ENCODE peak calls at places on chromosomes 6 and 20, in seven cellular contexts. One of them, this sample, is unnamed.

GRCh38 chr20:42294976-42295375 is 676.8 kb upstream of the CHD6 start:
- DNase-seq in Calu3: no peak
- DNase-seq in skeletal muscle cell: no peak
- DNase-seq in fibroblast of pulmonary artery: no peak
- DNase-seq in stimulated activated CD8-positive, alpha-beta memory T cell treated with anti-CD3 and anti-CD28 coated beads, Interleukin-2, amount 100 ng/mL, for 1 hour: no peak
- DNase-seq in T-helper 17 cell: no peak
- DNase-seq in hippocampal formation: no peak
- DNase-seq in this sample: no peak

GRCh38 chr20:49818810-49819209 is 6.2 kb downstream of the SLC9A8 start:
- DNase-seq in Calu3: no peak
- DNase-seq in skeletal muscle cell: no peak
- DNase-seq in fibroblast of pulmonary artery: no peak
- DNase-seq in stimulated activated CD8-positive, alpha-beta memory T cell treated with anti-CD3 and anti-CD28 coated beads, Interleukin-2, amount 100 ng/mL, for 1 hour: no peak
- DNase-seq in T-helper 17 cell: no peak
- DNase-seq in hippocampal formation: no peak
- DNase-seq in this sample: no peak

GRCh38 chr20:47700327-47700726 is 85.0 kb downstream of the SULF2 start:
- DNase-seq in Calu3: no peak
- DNase-seq in skeletal muscle cell: no peak
- DNase-seq in fibroblast of pulmonary artery: no peak
- DNase-seq in stimulated activated CD8-positive, alpha-beta memory T cell treated with anti-CD3 and anti-CD28 coated beads, Interleukin-2, amount 100 ng/mL, for 1 hour: no peak
- DNase-seq in T-helper 17 cell: no peak
- DNase-seq in hippocampal formation: no peak
- DNase-seq in this sample: no peak

GRCh38 chr6:128914051-128914450 is 31.1 kb downstream of the LAMA2 start:
- DNase-seq in Calu3: no peak
- DNase-seq in skeletal muscle cell: no peak
- DNase-seq in fibroblast of pulmonary artery: peak
- DNase-seq in stimulated activated CD8-positive, alpha-beta memory T cell treated with anti-CD3 and anti-CD28 coated beads, Interleukin-2, amount 100 ng/mL, for 1 hour: no peak
- DNase-seq in T-helper 17 cell: no peak
- DNase-seq in hippocampal formation: no peak
- DNase-seq in this sample: no peak

GRCh38 chr20:6034134-6034969 is 19.5 kb downstream of the LRRN4 start:
- DNase-seq in Calu3: no peak
- DNase-seq in skeletal muscle cell: no peak
- DNase-seq in fibroblast of pulmonary artery: peak
- DNase-seq in stimulated activated CD8-positive, alpha-beta memory T cell treated with anti-CD3 and anti-CD28 coated beads, Interleukin-2, amount 100 ng/mL, for 1 hour: no peak
- DNase-seq in T-helper 17 cell: no peak
- DNase-seq in hippocampal formation: no peak
- DNase-seq in this sample: no peak

GRCh38 chr20:3080939-3081388 is 3.6 kb downstream of the AVP start:
- DNase-seq in Calu3: no peak
- DNase-seq in skeletal muscle cell: no peak
- DNase-seq in fibroblast of pulmonary artery: peak
- DNase-seq in stimulated activated CD8-positive, alpha-beta memory T cell treated with anti-CD3 and anti-CD28 coated beads, Interleukin-2, amount 100 ng/mL, for 1 hour: no peak
- DNase-seq in T-helper 17 cell: no peak
- DNase-seq in hippocampal formation: no peak
- DNase-seq in this sample: peak

GRCh38 chr6:72855471-72855870 is 233.6 kb downstream of the KCNQ5 start:
- DNase-seq in Calu3: no peak
- DNase-seq in skeletal muscle cell: no peak
- DNase-seq in fibroblast of pulmonary artery: no peak
- DNase-seq in stimulated activated CD8-positive, alpha-beta memory T cell treated with anti-CD3 and anti-CD28 coated beads, Interleukin-2, amount 100 ng/mL, for 1 hour: no peak
- DNase-seq in T-helper 17 cell: no peak
- DNase-seq in hippocampal formation: no peak
- DNase-seq in this sample: no peak

GRCh38 chr6:160455484-160456213 is 107.5 kb downstream of the SLC22A3 start:
- DNase-seq in Calu3: peak
- DNase-seq in skeletal muscle cell: peak
- DNase-seq in fibroblast of pulmonary artery: peak
- DNase-seq in stimulated activated CD8-positive, alpha-beta memory T cell treated with anti-CD3 and anti-CD28 coated beads, Interleukin-2, amount 100 ng/mL, for 1 hour: peak
- DNase-seq in T-helper 17 cell: peak
- DNase-seq in hippocampal formation: peak
- DNase-seq in this sample: peak

GRCh38 chr6:144931172-144932035 is 646.3 kb downstream of the UTRN start:
- DNase-seq in Calu3: peak
- DNase-seq in skeletal muscle cell: no peak
- DNase-seq in fibroblast of pulmonary artery: peak
- DNase-seq in stimulated activated CD8-positive, alpha-beta memory T cell treated with anti-CD3 and anti-CD28 coated beads, Interleukin-2, amount 100 ng/mL, for 1 hour: no peak
- DNase-seq in T-helper 17 cell: peak
- DNase-seq in hippocampal formation: no peak
- DNase-seq in this sample: peak